ENCODE peak calls at places on chromosomes 1 and 21, in seven cellular contexts. One of them, this sample, is unnamed.

GRCh38 chr1:96747565-96747964 is 26.0 kb downstream of the PTBP2 start:
- DNase-seq in astrocyte of the hippocampus: no peak
- DNase-seq in NCI-H345: no peak
- DNase-seq in occipital lobe: no peak
- DNase-seq in activated CD4-positive, alpha-beta T cell treated with anti-CD3 and anti-CD28 coated beads for 48 hours: no peak
- DNase-seq in NCI-H1105 treated with DMSO at 0.1 percent for 48 hours: no peak
- DNase-seq in GM13977: no peak
- DNase-seq in this sample: no peak

GRCh38 chr1:43137445-43138052 is 34.5 kb downstream of the EBNA1BP2 start:
- DNase-seq in NCI-H345: no peak
- DNase-seq in astrocyte of the hippocampus: no peak
- DNase-seq in activated CD4-positive, alpha-beta T cell treated with anti-CD3 and anti-CD28 coated beads for 48 hours: no peak
- DNase-seq in occipital lobe: no peak
- DNase-seq in GM13977: no peak
- DNase-seq in NCI-H1105 treated with DMSO at 0.1 percent for 48 hours: no peak
- DNase-seq in this sample: no peak

GRCh38 chr1:43305926-43306687 is 5.3 kb downstream of the TIE1 start:
- DNase-seq in astrocyte of the hippocampus: no peak
- DNase-seq in occipital lobe: no peak
- DNase-seq in NCI-H1105 treated with DMSO at 0.1 percent for 48 hours: no peak
- DNase-seq in activated CD4-positive, alpha-beta T cell treated with anti-CD3 and anti-CD28 coated beads for 48 hours: no peak
- DNase-seq in GM13977: no peak
- DNase-seq in NCI-H345: no peak
- DNase-seq in this sample: peak; percentile 52

GRCh38 chr21:37829447-37829846 is 86.8 kb downstream of the KCNJ6 start:
- DNase-seq in NCI-H1105 treated with DMSO at 0.1 percent for 48 hours: no peak
- DNase-seq in activated CD4-positive, alpha-beta T cell treated with anti-CD3 and anti-CD28 coated beads for 48 hours: no peak
- DNase-seq in GM13977: no peak
- DNase-seq in NCI-H345: no peak
- DNase-seq in occipital lobe: no peak
- DNase-seq in astrocyte of the hippocampus: peak; percentile 74
- DNase-seq in this sample: peak; percentile 65

GRCh38 chr21:33047231-33047630 is 21.5 kb downstream of the OLIG2 start:
- DNase-seq in NCI-H345: no peak
- DNase-seq in activated CD4-positive, alpha-beta T cell treated with anti-CD3 and anti-CD28 coated beads for 48 hours: no peak
- DNase-seq in NCI-H1105 treated with DMSO at 0.1 percent for 48 hours: no peak
- DNase-seq in astrocyte of the hippocampus: peak; percentile 70
- DNase-seq in GM13977: no peak
- DNase-seq in occipital lobe: no peak
- DNase-seq in this sample: no peak

GRCh38 chr1:27137022-27137542 is 17.8 kb downstream of the SLC9A1 start:
- DNase-seq in NCI-H345: peak; percentile 68
- DNase-seq in activated CD4-positive, alpha-beta T cell treated with anti-CD3 and anti-CD28 coated beads for 48 hours: peak; percentile 90
- DNase-seq in occipital lobe: peak; percentile 55
- DNase-seq in astrocyte of the hippocampus: no peak
- DNase-seq in NCI-H1105 treated with DMSO at 0.1 percent for 48 hours: no peak
- DNase-seq in GM13977: peak; percentile 76
- DNase-seq in this sample: peak; percentile 89

GRCh38 chr1:51217101-51217500 is 19.0 kb upstream of the RNF11 start:
- DNase-seq in NCI-H1105 treated with DMSO at 0.1 percent for 48 hours: no peak
- DNase-seq in astrocyte of the hippocampus: no peak
- DNase-seq in activated CD4-positive, alpha-beta T cell treated with anti-CD3 and anti-CD28 coated beads for 48 hours: no peak
- DNase-seq in occipital lobe: no peak
- DNase-seq in GM13977: no peak
- DNase-seq in NCI-H345: no peak
- DNase-seq in this sample: no peak

GRCh38 chr1:245292141-245292540 is 137.4 kb downstream of the KIF26B start:
- DNase-seq in activated CD4-positive, alpha-beta T cell treated with anti-CD3 and anti-CD28 coated beads for 48 hours: no peak
- DNase-seq in NCI-H345: no peak
- DNase-seq in astrocyte of the hippocampus: no peak
- DNase-seq in NCI-H1105 treated with DMSO at 0.1 percent for 48 hours: no peak
- DNase-seq in GM13977: no peak
- DNase-seq in occipital lobe: no peak
- DNase-seq in this sample: no peak

GRCh38 chr1:117367769-117368059 is 465 bp downstream of the MAN1A2 start:
- DNase-seq in activated CD4-positive, alpha-beta T cell treated with anti-CD3 and anti-CD28 coated beads for 48 hours: peak; percentile 42
- DNase-seq in NCI-H345: no peak
- DNase-seq in astrocyte of the hippocampus: no peak
- DNase-seq in NCI-H1105 treated with DMSO at 0.1 percent for 48 hours: no peak
- DNase-seq in occipital lobe: no peak
- DNase-seq in GM13977: peak; percentile 21
- DNase-seq in this sample: no peak

GRCh38 chr1:227333423-227333822 is 15.1 kb upstream of the CDC42BPA start:
- DNase-seq in astrocyte of the hippocampus: peak; percentile 34
- DNase-seq in NCI-H1105 treated with DMSO at 0.1 percent for 48 hours: no peak
- DNase-seq in NCI-H345: no peak
- DNase-seq in activated CD4-positive, alpha-beta T cell treated with anti-CD3 and anti-CD28 coated beads for 48 hours: no peak
- DNase-seq in GM13977: no peak
- DNase-seq in occipital lobe: no peak
- DNase-seq in this sample: no peak

GRCh38 chr1:10640079-10640578 is 156.3 kb downstream of the CASZ1 start:
- DNase-seq in activated CD4-positive, alpha-beta T cell treated with anti-CD3 and anti-CD28 coated beads for 48 hours: no peak
- DNase-seq in NCI-H1105 treated with DMSO at 0.1 percent for 48 hours: peak; percentile 96
- DNase-seq in NCI-H345: peak; percentile 67
- DNase-seq in astrocyte of the hippocampus: peak; percentile 48
- DNase-seq in GM13977: no peak
- DNase-seq in occipital lobe: no peak
- DNase-seq in this sample: no peak

GRCh38 chr1:66244429-66244828 is 289.5 kb upstream of the SGIP1 start:
- DNase-seq in occipital lobe: peak; percentile 78
- DNase-seq in NCI-H1105 treated with DMSO at 0.1 percent for 48 hours: no peak
- DNase-seq in GM13977: no peak
- DNase-seq in astrocyte of the hippocampus: peak; percentile 41
- DNase-seq in activated CD4-positive, alpha-beta T cell treated with anti-CD3 and anti-CD28 coated beads for 48 hours: no peak
- DNase-seq in NCI-H345: no peak
- DNase-seq in this sample: no peak

GRCh38 chr1:41612953-41613352 is 128.5 kb upstream of the EDN2 start:
- DNase-seq in occipital lobe: no peak
- DNase-seq in NCI-H1105 treated with DMSO at 0.1 percent for 48 hours: no peak
- DNase-seq in astrocyte of the hippocampus: no peak
- DNase-seq in GM13977: no peak
- DNase-seq in NCI-H345: no peak
- DNase-seq in activated CD4-positive, alpha-beta T cell treated with anti-CD3 and anti-CD28 coated beads for 48 hours: no peak
- DNase-seq in this sample: peak; percentile 43

GRCh38 chr1:98467122-98467521 is 194.4 kb upstream of the SNX7 start:
- DNase-seq in astrocyte of the hippocampus: no peak
- DNase-seq in NCI-H345: no peak
- DNase-seq in occipital lobe: no peak
- DNase-seq in GM13977: no peak
- DNase-seq in NCI-H1105 treated with DMSO at 0.1 percent for 48 hours: no peak
- DNase-seq in activated CD4-positive, alpha-beta T cell treated with anti-CD3 and anti-CD28 coated beads for 48 hours: no peak
- DNase-seq in this sample: no peak

GRCh38 chr21:30719401-30719800 is 824 bp upstream of the KRTAP21-3 start:
- DNase-seq in NCI-H345: no peak
- DNase-seq in GM13977: no peak
- DNase-seq in occipital lobe: no peak
- DNase-seq in NCI-H1105 treated with DMSO at 0.1 percent for 48 hours: no peak
- DNase-seq in astrocyte of the hippocampus: no peak
- DNase-seq in activated CD4-positive, alpha-beta T cell treated with anti-CD3 and anti-CD28 coated beads for 48 hours: no peak
- DNase-seq in this sample: no peak

GRCh38 chr1:215645861-215646260 is 78.8 kb downstream of the KCTD3 start:
- DNase-seq in NCI-H345: no peak
- DNase-seq in astrocyte of the hippocampus: no peak
- DNase-seq in GM13977: no peak
- DNase-seq in NCI-H1105 treated with DMSO at 0.1 percent for 48 hours: no peak
- DNase-seq in activated CD4-positive, alpha-beta T cell treated with anti-CD3 and anti-CD28 coated beads for 48 hours: no peak
- DNase-seq in occipital lobe: no peak
- DNase-seq in this sample: no peak

GRCh38 chr1:65558215-65558614 is 137.7 kb downstream of the LEPR start:
- DNase-seq in NCI-H1105 treated with DMSO at 0.1 percent for 48 hours: no peak
- DNase-seq in GM13977: no peak
- DNase-seq in occipital lobe: no peak
- DNase-seq in astrocyte of the hippocampus: no peak
- DNase-seq in activated CD4-positive, alpha-beta T cell treated with anti-CD3 and anti-CD28 coated beads for 48 hours: no peak
- DNase-seq in NCI-H345: no peak
- DNase-seq in this sample: no peak

This sample was measured in upper lobe of left lung.